ENCODE peak calls at places on chromosomes 5 and 9, in eight cellular contexts. A is kidney, K is upper lobe of right lung, B is fibroblast of lung, S is psoas muscle, V is adrenal gland, M is IMR-90, I is tibial artery. Z is an unnamed sample. For H3K36me3, the result is how much of the 10 kb centered on the place peaks cover.

GRCh38 chr5:133792683-133793082 is 175.7 kb downstream of the C5orf15 start:
- DNase-seq in I (no peak), V (no peak), M (no peak), S (no peak), K (no peak), A (no peak), B (no peak), Z (no peak)

GRCh38 chr5:130067364-130067763 is 163.1 kb downstream of the CHSY3 start:
- DNase-seq in I (no peak), M (no peak), A (no peak), K (no peak), V (no peak), B (no peak), S (no peak), Z (no peak)

GRCh38 chr9:21357479-21358290 is 7.0 kb upstream of the IFNA6 start:
- DNase-seq in K (no peak), I (no peak), A (no peak), M (no peak), B (no peak), S (no peak), V (no peak), Z (no peak)

GRCh38 chr9:109579191-109579948 is 81.3 kb upstream of the PTPN3 start:
- DNase-seq in V (no peak), I (no peak), A (no peak), S (no peak), K (no peak), M (peak), B (no peak), Z (no peak)

GRCh38 chr5:77635617-77636422 is 2.7 kb downstream of the OTP start:
- DNase-seq in M (no peak), K (no peak), A (no peak), V (no peak), I (no peak), S (no peak), B (no peak), Z (no peak)

GRCh38 chr5:113433862-113434612 is 752 bp downstream of the TSSK1B start:
- DNase-seq in V (no peak), B (no peak), A (no peak), I (no peak), K (no peak), S (no peak), M (no peak), Z (no peak)

GRCh38 chr5:41370482-41370881 is 139.9 kb downstream of the PLCXD3 start:
- DNase-seq in B (no peak), I (no peak), V (no peak), A (no peak), M (no peak), K (no peak), S (no peak), Z (no peak)

GRCh38 chr9:101443358-101443757 is 7.8 kb upstream of the ALDOB start:
- DNase-seq in I (no peak), B (no peak), S (no peak), A (peak), V (no peak), M (no peak), K (no peak), Z (peak)

GRCh38 chr9:116232425-116233159 is 79.0 kb downstream of the PAPPA start:
- DNase-seq in A (no peak), K (no peak), I (no peak), M (peak), B (no peak), V (no peak), S (no peak), Z (no peak)

GRCh38 chr5:56686337-56687198 is 128.8 kb upstream of the MAP3K1 start:
- DNase-seq in K (no peak), B (no peak), I (no peak), V (no peak), M (no peak), S (no peak), A (no peak), Z (no peak)

GRCh38 chr9:135108801-135109500 is 21.5 kb downstream of the OLFM1 start:
- DNase-seq in I (no peak), B (no peak), M (no peak), V (no peak), S (no peak), K (no peak), A (no peak), Z (no peak)

GRCh38 chr9:87766697-87767096 is 40.8 kb downstream of the CTSL start:
- DNase-seq in K (no peak), B (no peak), V (no peak), M (no peak), I (no peak), A (no peak), S (no peak), Z (no peak)

GRCh38 chr5:100827481-100827889 is 75.6 kb downstream of the ST8SIA4 start:
- DNase-seq in A (no peak), M (no peak), I (no peak), S (no peak), K (no peak), B (peak), V (no peak), Z (no peak)

GRCh38 chr9:113632776-113633590 is 169.5 kb downstream of the RGS3 start:
- DNase-seq in S (no peak), I (peak), B (peak), A (no peak), M (peak), V (peak), K (peak), Z (no peak)

GRCh38 chr5:4737868-4738267 is 402.3 kb upstream of the ADAMTS16 start:
- DNase-seq in M (no peak), S (no peak), K (no peak), B (no peak), A (no peak), V (no peak), I (no peak), Z (no peak)

GRCh38 chr5:80867233-80867632 is 92.9 kb upstream of the RASGRF2 start:
- DNase-seq in I (no peak), V (no peak), S (no peak), B (no peak), K (no peak), A (no peak), M (peak), Z (no peak)

GRCh38 chr5:34522599-34523381 is 133.3 kb upstream of the RAI14 start:
- DNase-seq in M (peak), V (peak), I (peak), B (peak), S (peak), K (no peak), A (no peak), Z (peak)

GRCh38 chr9:81370650-81371049 is 318.7 kb downstream of the TLE1 start:
- DNase-seq in A (no peak), I (no peak), S (no peak), M (no peak), V (no peak), B (no peak), K (no peak), Z (no peak)

GRCh38 chr9:16726718-16727451 is 143.6 kb downstream of the BNC2 start:
- DNase-seq in B (peak), V (peak), K (peak), S (peak), A (peak), I (peak), M (peak), Z (peak)

GRCh38 chr9:134205636-134206316 is 41.4 kb upstream of the RNU6ATAC start:
- DNase-seq in B (no peak), S (peak), I (peak), A (peak), K (peak), M (peak), V (no peak), Z (no peak)

GRCh38 chr5:7209583-7210139 is 186.3 kb upstream of the ADCY2 start:
- DNase-seq in B (no peak), V (no peak), M (no peak), S (peak), A (no peak), K (no peak), I (peak), Z (peak)

GRCh38 chr5:5584236-5584749 is 161.8 kb downstream of the ICE1 start:
- DNase-seq in S (no peak), M (no peak), A (no peak), B (no peak), K (no peak), I (no peak), V (no peak), Z (no peak)

GRCh38 chr9:136194540-136194939 is 10.4 kb downstream of the LHX3 start:
- DNase-seq in M (no peak), B (no peak), S (no peak), V (no peak), K (no peak), A (no peak), I (no peak), Z (no peak)

GRCh38 chr9:112341741-112342140 is 8.3 kb upstream of the PTBP3 start:
- DNase-seq in I (no peak), V (no peak), B (no peak), K (no peak), A (no peak), S (no peak), M (peak), Z (no peak)

GRCh38 chr9:3433754-3434153 is 92.0 kb downstream of the RFX3 start:
- DNase-seq in I (no peak), M (no peak), V (no peak), B (no peak), S (no peak), A (no peak), K (no peak), Z (no peak)

GRCh38 chr9:96874201-96874785 is 20.0 kb upstream of the ZNF782 start:
- DNase-seq in I (no peak), B (no peak), V (no peak), K (no peak), S (no peak), A (no peak), M (no peak), Z (no peak)

GRCh38 chr5:89901983-89902382 is 507.6 kb downstream of the CETN3 start:
- DNase-seq in V (no peak), I (peak), B (peak), M (no peak), A (no peak), K (no peak), S (no peak), Z (no peak)

GRCh38 chr5:131381011-131381410 is 117.2 kb downstream of the CDC42SE2 start:
- DNase-seq in I (no peak), K (no peak), V (no peak), S (no peak), A (no peak), B (peak), M (peak), Z (no peak)

GRCh38 chr5:138752341-138752950 is 779 bp upstream of the CTNNA1 start:
- DNase-seq in K (no peak), I (peak), V (peak), B (peak), A (no peak), S (no peak), M (no peak), Z (peak)

GRCh38 chr5:9105851-9106250 is 440.0 kb downstream of the SEMA5A start:
- DNase-seq in I (no peak), B (no peak), M (peak), A (no peak), S (no peak), V (no peak), K (no peak), Z (no peak)

GRCh38 chr9:79129865-79130480 is 441.8 kb upstream of the TLE4 start:
- DNase-seq in K (no peak), A (no peak), V (peak), I (no peak), B (peak), S (peak), M (peak), Z (peak)

GRCh38 chr5:17381926-17382325 is 116.1 kb upstream of the TAF11L2 start:
- DNase-seq in M (no peak), I (peak), A (no peak), S (peak), B (no peak), V (peak), K (peak), Z (no peak)

GRCh38 chr5:59158165-59158564 is 575.3 kb downstream of the RAB3C start:
- DNase-seq in I (no peak), A (no peak), B (no peak), S (no peak), V (no peak), K (no peak), M (peak), Z (no peak)

GRCh38 chr9:134338394-134339182 is 12.3 kb downstream of the RXRA start:
- DNase-seq in I (no peak), B (no peak), A (no peak), M (no peak), S (no peak), V (no peak), K (no peak), Z (peak)

GRCh38 chr5:122447941-122448340 is 135.9 kb downstream of the SNCAIP start:
- DNase-seq in A (no peak), K (no peak), I (no peak), M (no peak), S (no peak), B (no peak), V (no peak), Z (no peak)

DNA sequence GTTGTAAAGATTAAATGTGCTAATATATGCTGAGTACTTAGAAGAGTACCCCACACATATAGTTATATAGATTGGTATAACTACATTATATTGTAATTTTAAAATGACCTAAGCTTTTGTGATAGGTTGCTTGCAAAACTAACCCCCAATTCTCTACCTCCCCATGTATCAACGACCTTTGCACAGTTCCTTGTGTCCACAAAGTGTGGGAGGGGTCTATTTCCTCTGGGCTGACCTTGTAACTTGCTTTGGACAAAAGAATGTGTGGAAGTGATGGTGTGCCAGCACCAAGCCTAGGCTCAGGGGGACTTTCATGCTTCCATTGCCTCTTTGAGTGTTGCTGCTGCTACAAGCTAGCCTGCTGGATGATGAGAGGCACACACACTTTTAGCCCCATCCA is 20.6 kb downstream of the C5 start:
- DNase-seq in A (no peak), V (no peak), B (no peak), S (no peak), M (no peak), I (no peak), K (no peak), Z (no peak)
- H3K4me3 ChIP-seq in A (no peak), V (no peak), B (no peak), S (no peak), M (no peak), I (no peak), K (no peak), Z (no peak)

DNA sequence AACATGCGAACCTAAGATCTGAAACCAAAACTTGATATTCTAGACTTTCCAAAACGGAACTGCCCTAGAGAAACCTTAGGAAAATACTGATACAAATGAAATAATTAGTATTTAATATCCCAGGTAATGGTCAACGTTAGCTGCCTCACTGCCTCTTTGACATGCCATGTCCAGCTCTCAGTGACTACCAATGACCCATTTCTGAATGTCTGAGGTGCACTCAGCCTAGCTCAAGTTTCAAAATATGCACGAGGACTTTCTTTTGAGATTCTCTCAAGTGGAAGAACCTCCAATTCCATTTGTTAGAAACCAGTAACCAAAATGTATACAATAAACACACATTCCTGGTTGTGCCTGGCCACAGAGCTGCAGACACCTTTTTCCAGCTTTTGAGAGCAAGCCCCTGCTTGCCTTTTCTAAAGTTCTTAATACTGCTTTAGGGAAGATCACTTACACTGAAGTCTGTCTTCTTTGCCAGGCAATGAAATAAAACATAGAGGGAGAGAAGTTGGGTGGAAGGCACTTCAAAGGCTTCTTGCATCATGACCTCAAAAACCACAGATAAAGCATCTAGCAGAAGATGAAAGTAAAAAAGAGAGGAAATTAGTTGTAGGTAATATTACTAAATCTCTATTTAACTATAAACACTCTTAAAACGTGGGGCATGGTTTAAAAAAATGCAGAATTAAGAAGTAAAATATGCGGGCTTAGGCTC is 87.9 kb downstream of the MRPS27 start:
- DNase-seq in B (no peak), M (no peak), K (no peak), I (no peak), V (no peak), S (no peak), A (no peak), Z (no peak)
- H3K36me3 ChIP-seq in B (under half), M (under half), K (under half), I (under half), V (under half), S (under half), A (under half), Z (under half)

GRCh38 chr5:177592010-177592834 is at the start of gene TMED9:
- DNase-seq in V (peak), S (peak), B (peak), A (peak), K (peak), I (peak), M (peak), Z (peak)
- TF ChIP-seq CTCF in V (peak), S (peak), B (no peak), A (peak), K (peak), I (peak), M (no peak), Z (peak)

GRCh38 chr9:124475158-124475867 is 25.1 kb downstream of the ADGRD2 start:
- DNase-seq in V (no peak), A (no peak), S (no peak), K (no peak), I (no peak), B (no peak), M (no peak), Z (no peak)

GRCh38 chr9:124475868-124476690 is 25.8 kb downstream of the ADGRD2 start:
- DNase-seq in M (no peak), A (no peak), B (no peak), K (no peak), V (no peak), I (no peak), S (no peak), Z (no peak)

GRCh38 chr9:124479371-124479770 is 27.8 kb downstream of the NR5A1 start:
- DNase-seq in M (no peak), S (no peak), V (no peak), B (no peak), A (no peak), K (no peak), I (no peak), Z (no peak)

GRCh38 chr9:124478014-124478753 is 27.9 kb downstream of the ADGRD2 start:
- DNase-seq in M (no peak), K (no peak), A (no peak), V (no peak), S (no peak), B (no peak), I (no peak), Z (no peak)

GRCh38 chr9:124477211-124478013 is 27.2 kb downstream of the ADGRD2 start:
- DNase-seq in S (no peak), I (no peak), M (no peak), B (no peak), K (no peak), V (no peak), A (no peak), Z (no peak)
- H3K4me3 ChIP-seq in S (peak), I (no peak), M (no peak), B (no peak), K (no peak), V (peak), A (no peak), Z (no peak)

DNA sequence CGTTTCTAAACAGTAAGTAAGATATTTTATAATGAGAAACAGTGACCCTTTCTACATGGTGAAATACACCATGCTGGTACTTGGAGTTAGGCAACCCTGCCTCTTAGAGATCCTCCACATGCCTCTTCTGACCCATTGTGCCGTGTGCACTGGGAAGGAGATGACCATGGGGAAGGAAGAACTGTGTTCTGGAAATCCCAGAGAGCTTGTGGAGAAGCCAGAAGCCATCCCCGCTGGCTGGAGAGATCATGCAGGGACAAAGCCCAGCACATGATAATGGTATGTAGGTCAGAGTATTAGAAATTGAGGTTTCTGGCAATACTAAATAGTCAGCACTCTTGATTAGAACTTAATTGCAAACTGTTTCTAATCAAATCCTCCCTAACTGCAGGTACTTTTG is 307.3 kb downstream of the FBXL7 start:
- DNase-seq in V (no peak), I (no peak), B (no peak), M (peak), S (no peak), A (no peak), K (no peak), Z (no peak)
- H3K36me3 ChIP-seq in V (under half), I (under half), B (under half), M (under half), S (under half), A (under half), K (under half), Z (under half)

GRCh38 chr5:39040875-39041274 is 33.3 kb downstream of the RICTOR start:
- DNase-seq in I (no peak), K (no peak), A (no peak), M (no peak), B (no peak), S (peak), V (no peak), Z (no peak)
- TF ChIP-seq CTCF in I (no peak), K (no peak), A (no peak), M (no peak), B (no peak), S (no peak), V (no peak), Z (no peak)

GRCh38 chr5:73234156-73234555 is 61.2 kb downstream of the TMEM174 start:
- DNase-seq in A (no peak), M (no peak), I (no peak), V (no peak), S (no peak), B (no peak), K (no peak), Z (no peak)

GRCh38 chr5:73231245-73231778 is 58.3 kb downstream of the TMEM174 start:
- DNase-seq in M (no peak), S (no peak), V (no peak), A (no peak), I (no peak), B (no peak), K (no peak), Z (no peak)

GRCh38 chr5:73232266-73233041 is 59.5 kb downstream of the TMEM174 start:
- DNase-seq in M (no peak), B (no peak), A (no peak), I (no peak), S (no peak), K (no peak), V (no peak), Z (no peak)

GRCh38 chr5:73233461-73234151 is 60.6 kb downstream of the TMEM174 start:
- DNase-seq in S (peak), B (peak), M (no peak), K (no peak), I (no peak), A (peak), V (no peak), Z (no peak)

DNA sequence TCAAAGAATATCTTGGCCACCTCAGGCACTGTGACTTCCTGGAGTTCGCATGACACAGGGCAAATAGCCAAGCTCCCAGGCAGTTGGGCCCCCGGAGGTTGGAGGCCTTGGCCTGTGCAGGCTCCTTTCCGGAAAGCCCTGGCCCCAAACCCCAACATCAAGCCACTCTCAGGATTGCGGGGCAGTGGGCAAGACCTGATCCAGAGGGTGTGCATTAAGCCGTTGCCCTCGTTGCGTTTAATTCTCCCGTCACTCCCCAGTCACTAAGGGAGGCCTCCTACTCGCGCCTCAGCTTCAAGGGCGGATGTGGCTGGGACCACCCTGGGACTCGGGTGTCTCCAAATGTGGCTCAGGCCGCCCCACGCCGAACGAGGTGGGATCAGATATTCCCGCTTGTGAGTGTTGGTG is 60.1 kb downstream of the TMEM174 start:
- DNase-seq in M (no peak), B (no peak), K (no peak), V (no peak), I (no peak), A (no peak), S (no peak), Z (no peak)
- H3K4me3 ChIP-seq in M (no peak), B (no peak), K (peak), V (peak), I (peak), A (no peak), S (peak), Z (no peak)